ENCODE peak calls at places on chromosomes 1 and 21, in nine cellular contexts. G is testis, T is transverse colon, U is MM.1S, Z is fibroblast of lung, K is H9, W is psoas muscle, X is adrenal gland, Q is kidney. S is an unnamed sample. For H3K4me1, the result is how much of the 10 kb centered on the place peaks cover.

GRCh38 chr1:204578867-204579664 is 62.9 kb downstream of the MDM4 start:
- DNase-seq in G (peak), T (peak), U (peak), Z (peak), K (no peak), W (no peak), X (peak), Q (no peak), S (peak)

GRCh38 chr1:176555911-176556687 is 93.1 kb downstream of the PAPPA2 start:
- DNase-seq in G (no peak), T (no peak), U (no peak), Z (no peak), K (no peak), W (no peak), X (no peak), Q (peak), S (peak)

GRCh38 chr1:198106007-198106406 is 50.8 kb upstream of the NEK7 start:
- DNase-seq in G (no peak), T (no peak), U (no peak), Z (no peak), K (no peak), W (no peak), X (no peak), Q (no peak), S (no peak)

GRCh38 chr1:59156526-59157196 is 140.2 kb upstream of the FGGY start:
- DNase-seq in G (no peak), T (no peak), U (no peak), Z (no peak), K (no peak), W (no peak), X (no peak), Q (peak), S (peak)

GRCh38 chr1:9555942-9556341 is 16.7 kb downstream of the SLC25A33 start:
- DNase-seq in G (no peak), T (no peak), U (no peak), Z (no peak), K (no peak), W (no peak), X (no peak), Q (no peak), S (no peak)

GRCh38 chr1:167440776-167441175 is 77.6 kb downstream of the CD247 start:
- DNase-seq in G (no peak), T (no peak), U (no peak), Z (no peak), K (no peak), W (no peak), X (no peak), Q (no peak), S (peak)

GRCh38 chr1:238466459-238466858 is 575.7 kb upstream of the ZP4 start:
- DNase-seq in G (no peak), T (no peak), U (no peak), Z (peak), K (no peak), W (no peak), X (no peak), Q (no peak), S (no peak)

GRCh38 chr1:59409525-59409924 is 112.6 kb downstream of the FGGY start:
- DNase-seq in G (no peak), T (no peak), U (no peak), Z (no peak), K (no peak), W (no peak), X (no peak), Q (no peak), S (no peak)

GRCh38 chr1:33036051-33036525 is 595 bp downstream of the AK2 start:
- DNase-seq in G (peak), T (no peak), U (peak), Z (peak), K (no peak), W (no peak), X (no peak), Q (no peak), S (no peak)

GRCh38 chr1:159746676-159747075 is 32.3 kb upstream of the CRP start:
- DNase-seq in G (no peak), T (no peak), U (no peak), Z (no peak), K (no peak), W (no peak), X (no peak), Q (no peak), S (no peak)

GRCh38 chr1:208040714-208041393 is 129.9 kb upstream of the CD34 start:
- DNase-seq in G (no peak), T (no peak), U (no peak), Z (no peak), K (no peak), W (no peak), X (no peak), Q (no peak), S (peak)

GRCh38 chr1:110235839-110236682 is 25.9 kb downstream of the KCNC4 start:
- DNase-seq in G (no peak), T (no peak), U (no peak), Z (peak), K (no peak), W (no peak), X (no peak), Q (peak), S (no peak)

GRCh38 chr1:84122780-84123382 is 21.2 kb upstream of the PRKACB start:
- DNase-seq in G (peak), T (peak), U (peak), Z (peak), K (no peak), W (peak), X (peak), Q (no peak), S (peak)

GRCh38 chr1:232471250-232471649 is 158.7 kb downstream of the SIPA1L2 start:
- DNase-seq in G (no peak), T (no peak), U (peak), Z (no peak), K (no peak), W (no peak), X (no peak), Q (no peak), S (no peak)

GRCh38 chr1:78676347-78676982 is 26.8 kb downstream of the IFI44 start:
- DNase-seq in G (peak), T (peak), U (peak), Z (peak), K (no peak), W (no peak), X (peak), Q (no peak), S (peak)

GRCh38 chr1:223216482-223217205 is 73.6 kb upstream of the TLR5 start:
- DNase-seq in G (no peak), T (no peak), U (no peak), Z (no peak), K (peak), W (no peak), X (no peak), Q (no peak), S (peak)

GRCh38 chr1:81681104-81681503 is 119.6 kb upstream of the ADGRL2 start:
- DNase-seq in G (no peak), T (no peak), U (no peak), Z (no peak), K (no peak), W (no peak), X (no peak), Q (no peak), S (peak)

GRCh38 chr1:46533179-46533864 is 18.1 kb downstream of the KNCN start:
- DNase-seq in G (peak), T (peak), U (no peak), Z (peak), K (no peak), W (peak), X (peak), Q (peak), S (peak)

GRCh38 chr1:164771001-164771550 is 212.1 kb downstream of the PBX1 start:
- DNase-seq in G (no peak), T (no peak), U (no peak), Z (no peak), K (no peak), W (no peak), X (no peak), Q (no peak), S (no peak)

GRCh38 chr1:164773146-164773545 is 214.2 kb downstream of the PBX1 start:
- DNase-seq in G (no peak), T (no peak), U (no peak), Z (no peak), K (no peak), W (no peak), X (no peak), Q (no peak), S (no peak)

GRCh38 chr1:164774413-164774812 is 215.4 kb downstream of the PBX1 start:
- DNase-seq in G (no peak), T (no peak), U (no peak), Z (no peak), K (no peak), W (no peak), X (no peak), Q (no peak), S (no peak)

GRCh38 chr1:164771568-164772350 is 212.8 kb downstream of the PBX1 start:
- DNase-seq in G (no peak), T (no peak), U (no peak), Z (peak), K (no peak), W (no peak), X (peak), Q (no peak), S (no peak)

GRCh38 chr1:164772635-164773034 is 213.7 kb downstream of the PBX1 start:
- DNase-seq in G (no peak), T (peak), U (peak), Z (peak), K (no peak), W (peak), X (peak), Q (no peak), S (peak)
- H3K4me1 ChIP-seq in G (under half), T (half or more), U (under half), Z (under half), K (under half), W (half or more), X (under half), Q (under half), S (under half)

GRCh38 chr1:183882328-183883167 is 77.6 kb downstream of the RGL1 start:
- DNase-seq in G (no peak), T (no peak), U (no peak), Z (no peak), K (no peak), W (no peak), X (no peak), Q (no peak), S (no peak)
- H3K4me1 ChIP-seq in G (under half), T (under half), U (under half), Z (under half), K (under half), W (under half), X (under half), Q (under half), S (under half)

GRCh38 chr1:221779771-221780170 is 37.9 kb upstream of the DUSP10 start:
- DNase-seq in G (no peak), T (no peak), U (no peak), Z (no peak), K (no peak), W (no peak), X (no peak), Q (no peak), S (no peak)
- H3K4me1 ChIP-seq in G (under half), T (under half), U (under half), Z (under half), K (under half), W (under half), X (under half), Q (under half), S (under half)

GRCh38 chr21:45970674-45971486 is 10.7 kb upstream of the COL6A1 start:
- DNase-seq in G (no peak), T (peak), U (peak), Z (peak), K (peak), W (peak), X (peak), Q (peak), S (peak)
- H3K4me1 ChIP-seq in G (under half), T (half or more), U (under half), Z (under half), K (under half), W (under half), X (under half), Q (under half), S (under half)

GRCh38 chr1:18922319-18922726 is 20.0 kb upstream of the ALDH4A1 start:
- DNase-seq in G (peak), T (peak), U (no peak), Z (peak), K (no peak), W (peak), X (peak), Q (peak), S (no peak)

GRCh38 chr1:18922848-18923475 is 20.6 kb upstream of the ALDH4A1 start:
- DNase-seq in G (no peak), T (no peak), U (no peak), Z (no peak), K (no peak), W (peak), X (no peak), Q (no peak), S (no peak)

GRCh38 chr1:18920931-18921330 is 18.6 kb upstream of the ALDH4A1 start:
- DNase-seq in G (no peak), T (no peak), U (no peak), Z (no peak), K (no peak), W (no peak), X (no peak), Q (no peak), S (no peak)

GRCh38 chr1:18919949-18920348 is 17.6 kb upstream of the ALDH4A1 start:
- DNase-seq in G (no peak), T (no peak), U (no peak), Z (no peak), K (no peak), W (no peak), X (no peak), Q (no peak), S (no peak)

GRCh38 chr1:18921506-18922251 is 19.3 kb upstream of the ALDH4A1 start:
- DNase-seq in G (no peak), T (no peak), U (no peak), Z (no peak), K (no peak), W (no peak), X (no peak), Q (no peak), S (no peak)
- H3K4me1 ChIP-seq in G (under half), T (under half), U (under half), Z (under half), K (under half), W (under half), X (under half), Q (under half), S (under half)

GRCh38 chr1:226702957-226703831 is 35.9 kb downstream of the ITPKB start:
- DNase-seq in G (peak), T (peak), U (peak), Z (peak), K (peak), W (peak), X (peak), Q (peak), S (peak)

GRCh38 chr1:226706664-226707063 is 32.4 kb downstream of the ITPKB start:
- DNase-seq in G (no peak), T (no peak), U (no peak), Z (no peak), K (no peak), W (no peak), X (no peak), Q (no peak), S (no peak)

GRCh38 chr1:226702318-226702956 is 36.6 kb downstream of the ITPKB start:
- DNase-seq in G (no peak), T (no peak), U (no peak), Z (peak), K (no peak), W (no peak), X (peak), Q (no peak), S (peak)

GRCh38 chr1:226700861-226701260 is 38.2 kb downstream of the ITPKB start:
- DNase-seq in G (no peak), T (no peak), U (no peak), Z (no peak), K (no peak), W (no peak), X (no peak), Q (no peak), S (no peak)

DNA sequence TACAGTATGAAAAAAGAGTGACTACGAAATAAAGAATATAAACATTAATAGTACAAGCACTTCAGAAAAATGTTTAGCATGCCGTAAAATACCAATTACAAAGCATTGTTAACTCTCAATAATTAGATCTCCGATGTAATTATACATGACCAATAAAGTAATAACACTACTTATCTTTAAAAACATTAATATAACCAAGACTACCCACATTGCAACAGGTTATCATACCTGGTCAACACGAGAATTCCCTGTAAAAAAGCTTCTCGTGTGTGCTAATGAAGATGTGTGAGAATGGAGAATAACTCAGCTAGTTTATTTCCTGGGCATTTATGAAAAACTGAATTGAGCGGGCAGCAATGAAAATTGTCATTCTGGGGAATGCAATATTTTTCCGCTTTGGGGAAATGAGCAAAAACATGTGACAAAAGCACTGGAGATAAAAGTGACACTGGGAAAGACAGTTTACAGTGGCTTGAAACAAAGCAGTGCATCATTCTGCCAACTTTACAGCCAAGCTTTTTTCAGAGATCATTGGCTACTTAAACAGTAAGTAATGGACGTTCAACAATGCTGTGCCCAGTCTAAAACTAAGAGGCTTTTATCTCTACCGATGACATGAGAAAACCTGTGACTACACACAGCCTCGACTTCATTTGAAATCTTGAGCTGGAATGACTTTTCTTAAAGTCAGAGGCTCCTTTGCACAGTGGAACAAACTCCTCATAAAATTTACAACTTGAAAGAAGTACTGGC is 34.7 kb downstream of the ITPKB start:
- DNase-seq in G (no peak), T (no peak), U (no peak), Z (no peak), K (no peak), W (no peak), X (no peak), Q (no peak), S (no peak)
- H3K4me1 ChIP-seq in G (under half), T (half or more), U (under half), Z (under half), K (under half), W (under half), X (under half), Q (under half), S (under half)

DNA sequence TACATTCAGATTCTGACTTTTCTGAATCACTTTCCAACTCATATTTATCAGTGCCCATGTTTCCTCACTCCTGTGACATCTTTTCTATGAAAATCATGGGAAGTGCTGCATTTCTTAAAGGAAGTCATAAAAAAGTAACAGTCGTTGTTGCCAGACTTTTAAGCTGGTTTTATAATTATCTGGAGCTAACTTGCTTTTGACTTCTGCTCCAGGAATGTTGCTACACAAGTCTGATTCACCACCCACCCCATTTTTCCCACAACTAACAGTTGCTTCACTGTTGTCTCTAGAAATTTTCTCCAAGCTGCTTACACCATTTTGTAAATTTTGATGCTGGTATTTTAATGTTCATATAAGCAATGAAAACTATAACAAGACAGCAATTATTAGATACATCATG is 12.2 kb downstream of the FCRLB start:
- DNase-seq in G (no peak), T (no peak), U (no peak), Z (peak), K (no peak), W (no peak), X (no peak), Q (no peak), S (no peak)
- H3K4me1 ChIP-seq in G (under half), T (under half), U (under half), Z (under half), K (under half), W (under half), X (under half), Q (under half), S (under half)

GRCh38 chr1:151000408-151000807 is 6.3 kb downstream of the MINDY1 start:
- DNase-seq in G (no peak), T (no peak), U (no peak), Z (no peak), K (no peak), W (no peak), X (no peak), Q (no peak), S (no peak)

GRCh38 chr1:151001592-151001991 is 5.1 kb downstream of the MINDY1 start:
- DNase-seq in G (peak), T (no peak), U (no peak), Z (no peak), K (no peak), W (no peak), X (no peak), Q (no peak), S (no peak)

GRCh38 chr1:151002006-151002405 is 4.7 kb downstream of the MINDY1 start:
- DNase-seq in G (no peak), T (no peak), U (no peak), Z (no peak), K (no peak), W (no peak), X (no peak), Q (no peak), S (no peak)

GRCh38 chr1:151003175-151003574 is 3.5 kb downstream of the MINDY1 start:
- DNase-seq in G (no peak), T (no peak), U (no peak), Z (no peak), K (no peak), W (no peak), X (no peak), Q (no peak), S (no peak)

GRCh38 chr1:151002611-151003010 is 4.1 kb downstream of the MINDY1 start:
- DNase-seq in G (no peak), T (no peak), U (no peak), Z (no peak), K (no peak), W (no peak), X (no peak), Q (no peak), S (no peak)
- H3K4me1 ChIP-seq in G (under half), T (under half), U (under half), Z (under half), K (under half), W (under half), X (under half), Q (under half), S (under half)

GRCh38 chr1:66351913-66352312 is 182.0 kb upstream of the SGIP1 start:
- DNase-seq in G (no peak), T (no peak), U (no peak), Z (no peak), K (no peak), W (no peak), X (no peak), Q (no peak), S (no peak)
- H3K4me1 ChIP-seq in G (under half), T (half or more), U (under half), Z (under half), K (under half), W (half or more), X (under half), Q (under half), S (under half)

S was measured in endodermal cell.